ENCODE peak calls at places on chromosomes 12 and 14, in eight cellular contexts. Y is K562, F is tibial nerve, P is transverse colon, V is GM12878, Z is A549, X is SK-N-SH, T is H1. O is an unnamed sample.

GRCh38 chr12:11837318-11837934 is 188.0 kb downstream of the ETV6 start:
- DNase-seq in Y (no peak), F (no peak), P (no peak), V (no peak), Z (no peak), X (no peak), T (no peak), O (no peak)

GRCh38 chr14:104343294-104343625 is 204.9 kb downstream of the KIF26A start:
- DNase-seq in Y (no peak), F (no peak), P (no peak), V (no peak), Z (no peak), X (no peak), T (no peak), O (no peak)

GRCh38 chr14:26577711-26578110 is 20.1 kb downstream of the NOVA1 start:
- DNase-seq in Y (no peak), F (no peak), P (no peak), V (no peak), Z (no peak), X (no peak), T (no peak), O (no peak)

GRCh38 chr14:21543426-21544350 is 17.5 kb upstream of the SALL2 start:
- DNase-seq in Y (no peak), F (no peak), P (no peak), V (no peak), Z (no peak), X (no peak), T (no peak), O (no peak)

GRCh38 chr12:12606793-12607589 is 4.7 kb upstream of the CREBL2 start:
- DNase-seq in Y (no peak), F (no peak), P (no peak), V (peak), Z (no peak), X (no peak), T (no peak), O (no peak)

GRCh38 chr14:104111301-104112112 is 26.0 kb downstream of the ASPG start:
- DNase-seq in Y (no peak), F (no peak), P (peak), V (no peak), Z (no peak), X (no peak), T (no peak), O (peak)

GRCh38 chr14:21070083-21070609 is at the start of gene ARHGEF40:
- DNase-seq in Y (peak), F (peak), P (peak), V (no peak), Z (peak), X (peak), T (no peak), O (peak)

GRCh38 chr12:1929985-1930815 is 11.7 kb upstream of the CACNA2D4 start:
- DNase-seq in Y (no peak), F (no peak), P (no peak), V (no peak), Z (no peak), X (peak), T (no peak), O (peak)

GRCh38 chr12:10554228-10554970 is 48.7 kb downstream of the EIF2S3B start:
- DNase-seq in Y (no peak), F (no peak), P (no peak), V (no peak), Z (no peak), X (no peak), T (no peak), O (no peak)

GRCh38 chr12:111066744-111067437 is 146.5 kb upstream of the MYL2 start:
- DNase-seq in Y (peak), F (no peak), P (no peak), V (no peak), Z (peak), X (no peak), T (no peak), O (no peak)

GRCh38 chr12:3034067-3034750 is 43.0 kb upstream of the TSPAN9 start:
- DNase-seq in Y (peak), F (peak), P (peak), V (no peak), Z (peak), X (peak), T (peak), O (peak)

GRCh38 chr12:122099280-122099749 is 20.8 kb downstream of the MLXIP start:
- DNase-seq in Y (no peak), F (no peak), P (no peak), V (no peak), Z (no peak), X (no peak), T (no peak), O (no peak)

GRCh38 chr14:21264025-21264801 is 5.0 kb downstream of the HNRNPC start:
- DNase-seq in Y (no peak), F (no peak), P (no peak), V (peak), Z (no peak), X (no peak), T (no peak), O (no peak)

GRCh38 chr12:754871-755562 is 2.6 kb downstream of the WNK1 start:
- DNase-seq in Y (peak), F (no peak), P (no peak), V (no peak), Z (peak), X (peak), T (no peak), O (no peak)

GRCh38 chr12:4829161-4829792 is 80.4 kb upstream of the KCNA1 start:
- DNase-seq in Y (no peak), F (no peak), P (no peak), V (peak), Z (no peak), X (no peak), T (no peak), O (no peak)

DNA sequence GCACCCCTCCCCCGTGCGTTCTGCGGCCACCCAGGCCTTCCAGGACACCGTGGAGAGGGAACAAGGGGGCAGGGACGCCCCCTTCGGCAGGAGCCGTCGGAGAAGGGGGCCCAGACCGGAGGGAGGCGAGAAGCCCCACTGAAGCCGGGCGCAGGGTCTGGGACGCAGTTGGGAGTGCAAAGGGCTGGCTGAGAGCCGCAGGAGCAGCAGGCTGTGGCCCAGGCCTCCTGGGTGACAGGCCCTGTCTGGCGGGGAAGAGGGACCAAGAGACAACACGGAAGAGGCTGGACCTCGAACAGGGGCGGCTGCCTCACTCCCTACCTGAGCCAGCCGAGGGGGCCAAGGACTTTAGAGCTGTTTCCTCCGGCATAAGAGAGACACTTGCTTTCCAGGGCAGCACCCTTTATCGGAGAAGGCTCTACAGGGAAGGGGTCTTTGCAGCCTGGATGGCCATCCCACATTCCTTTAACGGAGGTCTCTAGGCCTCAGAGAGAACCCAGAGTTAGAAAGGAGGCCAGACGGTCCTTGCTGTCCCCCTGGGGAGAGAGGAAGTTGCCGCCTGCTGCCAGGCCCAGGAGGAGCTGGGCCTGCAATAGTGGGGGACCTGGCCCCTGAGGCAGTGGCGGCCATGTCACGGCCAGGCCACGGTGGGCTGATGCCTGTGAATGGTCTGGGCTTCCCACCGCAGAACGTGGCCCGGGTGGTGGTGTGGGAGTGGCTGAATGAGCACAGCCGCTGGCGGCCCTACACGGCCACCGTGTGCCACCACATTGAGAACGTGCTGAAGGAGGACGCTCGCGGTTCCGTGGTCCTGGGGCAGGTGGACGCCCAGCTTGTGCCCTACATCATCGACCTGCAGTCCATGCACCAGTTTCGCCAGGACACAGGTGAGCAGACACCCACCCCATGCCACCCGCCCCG is 1.3 kb downstream of the DTX1 start:
- DNase-seq in Y (no peak), F (no peak), P (no peak), V (no peak), Z (no peak), X (no peak), T (no peak), O (no peak)
- TF ChIP-seq EP300 in Y (no peak), F (no peak), P (no peak), V (no peak), Z (no peak), X (no peak), T (no peak), O (no peak)

DNA sequence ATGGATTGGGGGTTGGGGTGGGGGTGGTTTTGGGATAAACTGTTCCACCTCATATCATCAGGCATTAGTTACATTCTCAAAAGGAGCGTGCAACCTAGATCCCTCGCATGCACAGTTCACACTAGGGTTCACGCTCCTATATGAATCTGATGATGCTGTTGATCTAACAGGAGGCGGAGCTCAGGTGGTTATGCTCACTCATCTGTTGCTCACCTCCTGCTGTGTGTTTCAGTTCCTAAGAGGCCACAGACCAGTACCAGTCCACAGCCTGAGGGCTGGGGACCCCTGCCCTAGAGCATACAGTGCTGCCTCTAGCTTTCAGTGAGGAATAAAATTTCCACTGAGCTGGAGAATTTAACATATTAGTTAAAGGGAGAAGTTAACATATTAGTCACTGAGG is 612.6 kb upstream of the TBX3 start:
- DNase-seq in Y (no peak), F (no peak), P (no peak), V (no peak), Z (no peak), X (no peak), T (no peak), O (no peak)
- TF ChIP-seq EP300 in Y (no peak), F (no peak), P (no peak), V (no peak), Z (no peak), X (no peak), T (no peak), O (no peak)

GRCh38 chr14:75886661-75887348 is 95.0 kb downstream of the TGFB3 start:
- DNase-seq in Y (no peak), F (no peak), P (no peak), V (no peak), Z (no peak), X (no peak), T (no peak), O (no peak)
- TF ChIP-seq EP300 in Y (no peak), F (no peak), P (no peak), V (no peak), Z (no peak), X (no peak), T (no peak), O (no peak)

DNA sequence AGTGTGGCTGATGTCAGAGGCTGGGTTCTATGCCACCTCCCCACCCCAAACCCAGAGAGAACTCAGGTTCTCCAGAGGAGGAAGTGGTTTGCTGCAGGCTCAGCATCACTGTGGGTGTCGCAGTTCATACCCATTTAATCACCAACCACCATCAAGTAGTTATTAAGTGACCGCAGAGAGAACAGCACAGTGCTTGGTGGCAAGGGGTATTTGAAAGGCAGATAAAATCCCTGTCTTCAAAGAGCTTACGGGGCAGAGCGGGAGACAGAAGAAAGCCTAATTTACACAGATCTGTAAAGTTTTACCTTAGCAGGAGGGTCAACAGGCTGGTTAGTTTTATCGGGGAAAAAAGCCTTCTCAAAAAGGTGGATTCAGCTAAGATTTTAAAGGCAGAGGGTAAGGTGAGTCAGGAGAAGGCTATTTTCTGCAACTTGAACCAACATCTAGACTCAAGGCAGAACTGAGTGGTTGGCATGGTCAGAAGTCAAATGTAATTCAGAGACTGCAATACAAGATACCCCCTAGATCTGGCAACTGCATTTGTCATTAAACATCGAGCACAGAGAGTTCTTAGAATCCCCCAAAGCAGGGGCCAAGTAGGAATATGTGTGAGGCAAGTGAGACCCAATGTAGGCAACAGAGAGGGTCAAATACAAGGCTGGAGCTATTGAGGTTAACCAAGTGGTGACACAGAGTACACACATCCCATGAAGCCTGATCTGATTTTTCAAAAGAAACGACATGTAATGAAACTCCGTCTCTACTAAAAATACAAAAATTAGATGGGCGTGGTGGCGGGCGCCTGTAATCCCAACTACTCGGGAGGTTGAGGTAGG is 13.2 kb downstream of the PXN start:
- DNase-seq in Y (no peak), F (no peak), P (no peak), V (no peak), Z (no peak), X (no peak), T (no peak), O (no peak)
- TF ChIP-seq EP300 in Y (no peak), F (no peak), P (no peak), V (no peak), Z (no peak), X (no peak), T (no peak), O (no peak)

DNA sequence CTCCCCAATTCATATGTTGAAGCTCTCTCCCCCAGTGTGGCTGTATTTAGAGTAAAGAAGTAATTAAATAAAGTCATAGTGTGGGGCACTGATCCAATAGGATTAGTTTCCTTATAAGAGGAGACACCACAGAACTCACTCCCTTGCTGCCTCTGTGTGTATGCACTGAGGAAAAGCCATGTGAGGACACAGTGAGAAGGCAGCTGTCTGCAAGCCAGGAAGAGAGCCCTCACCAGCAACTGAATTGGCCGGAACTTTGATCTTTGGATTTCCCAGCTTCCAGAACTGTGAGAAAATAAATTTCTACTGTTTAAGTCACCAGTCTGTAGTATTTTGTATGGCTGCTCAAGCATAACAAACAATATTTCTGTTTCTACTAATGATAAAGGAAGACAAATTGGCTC is 368.7 kb upstream of the PRICKLE1 start:
- DNase-seq in Y (no peak), F (no peak), P (no peak), V (no peak), Z (no peak), X (no peak), T (no peak), O (no peak)
- TF ChIP-seq EP300 in Y (no peak), F (no peak), P (no peak), V (no peak), Z (no peak), X (no peak), T (no peak), O (no peak)

DNA sequence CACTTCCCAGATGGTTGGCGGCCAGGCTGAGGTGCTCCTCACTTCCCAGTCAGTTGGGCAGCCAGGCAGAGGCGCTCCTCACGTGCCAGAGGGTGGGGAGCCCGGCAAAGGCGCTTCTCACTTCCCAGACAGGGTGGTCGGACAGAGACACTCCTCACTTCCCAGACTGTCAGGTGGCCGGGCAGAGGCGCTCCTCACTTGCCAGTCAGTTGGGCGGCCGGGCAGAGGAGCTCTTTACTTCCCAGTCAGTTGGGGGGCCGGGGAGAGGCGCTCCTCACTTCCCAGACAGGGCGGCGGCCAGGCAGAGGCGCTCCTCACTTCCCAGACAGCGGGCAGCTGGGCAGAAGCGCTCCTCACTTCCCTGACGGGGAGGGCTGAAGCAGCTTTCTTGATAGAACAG is 143.0 kb upstream of the ARID2 start:
- DNase-seq in Y (no peak), F (no peak), P (peak), V (no peak), Z (no peak), X (no peak), T (no peak), O (no peak)
- TF ChIP-seq EP300 in Y (no peak), F (no peak), P (no peak), V (no peak), Z (no peak), X (no peak), T (no peak), O (no peak)

DNA sequence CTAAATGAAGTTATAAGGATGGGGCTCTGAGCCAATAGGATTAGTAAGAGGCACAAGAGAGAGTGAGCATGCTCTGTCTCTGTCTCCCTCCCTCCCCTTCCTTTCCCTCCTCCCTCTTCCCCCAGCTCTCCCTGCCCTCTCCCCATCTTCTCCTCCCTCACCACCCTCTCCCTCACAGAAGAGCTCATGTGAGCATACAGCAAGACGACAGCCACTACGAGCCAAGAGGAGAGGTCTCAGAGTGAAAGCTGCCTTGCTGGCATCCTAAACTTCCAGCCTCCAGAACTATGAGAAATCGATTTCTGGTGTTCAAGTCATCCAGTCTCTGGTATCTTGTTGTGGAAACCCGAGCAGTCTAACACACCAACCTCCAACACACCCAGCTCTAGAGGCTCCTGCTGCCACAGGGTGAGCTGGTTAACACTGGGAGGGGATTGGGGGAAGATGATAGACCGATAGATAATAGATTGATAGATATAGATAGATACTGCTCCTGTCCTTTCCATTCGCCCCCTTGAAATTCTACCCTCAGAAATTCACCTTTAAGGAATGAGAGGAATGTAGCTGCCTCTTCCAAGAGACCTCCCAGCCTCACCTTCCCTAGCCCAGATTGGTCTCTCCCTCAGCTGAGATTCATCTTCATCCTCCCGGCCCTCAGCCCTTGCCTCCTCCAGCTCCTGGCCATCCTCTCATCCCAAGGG is 25.8 kb upstream of the ACTN1 start:
- DNase-seq in Y (no peak), F (no peak), P (no peak), V (no peak), Z (no peak), X (no peak), T (no peak), O (no peak)
- TF ChIP-seq EP300 in Y (no peak), F (no peak), P (no peak), V (no peak), Z (no peak), X (no peak), T (no peak), O (no peak)

GRCh38 chr12:54587315-54587821 is 1.1 kb downstream of the PPP1R1A start:
- DNase-seq in Y (no peak), F (no peak), P (no peak), V (no peak), Z (no peak), X (no peak), T (no peak), O (peak)
- TF ChIP-seq EP300 in Y (no peak), F (no peak), P (no peak), V (no peak), Z (no peak), X (no peak), T (no peak), O (no peak)

GRCh38 chr12:47073951-47074350 is 5.5 kb upstream of the PCED1B start:
- DNase-seq in Y (no peak), F (no peak), P (no peak), V (no peak), Z (no peak), X (no peak), T (no peak), O (no peak)

GRCh38 chr12:47074757-47075156 is 4.7 kb upstream of the PCED1B start:
- DNase-seq in Y (no peak), F (no peak), P (no peak), V (no peak), Z (no peak), X (no peak), T (no peak), O (no peak)

GRCh38 chr12:47068539-47068938 is 10.9 kb upstream of the PCED1B start:
- DNase-seq in Y (no peak), F (no peak), P (no peak), V (no peak), Z (no peak), X (no peak), T (no peak), O (no peak)

GRCh38 chr12:47067778-47068431 is 11.5 kb upstream of the PCED1B start:
- DNase-seq in Y (no peak), F (no peak), P (no peak), V (no peak), Z (no peak), X (no peak), T (no peak), O (no peak)

DNA sequence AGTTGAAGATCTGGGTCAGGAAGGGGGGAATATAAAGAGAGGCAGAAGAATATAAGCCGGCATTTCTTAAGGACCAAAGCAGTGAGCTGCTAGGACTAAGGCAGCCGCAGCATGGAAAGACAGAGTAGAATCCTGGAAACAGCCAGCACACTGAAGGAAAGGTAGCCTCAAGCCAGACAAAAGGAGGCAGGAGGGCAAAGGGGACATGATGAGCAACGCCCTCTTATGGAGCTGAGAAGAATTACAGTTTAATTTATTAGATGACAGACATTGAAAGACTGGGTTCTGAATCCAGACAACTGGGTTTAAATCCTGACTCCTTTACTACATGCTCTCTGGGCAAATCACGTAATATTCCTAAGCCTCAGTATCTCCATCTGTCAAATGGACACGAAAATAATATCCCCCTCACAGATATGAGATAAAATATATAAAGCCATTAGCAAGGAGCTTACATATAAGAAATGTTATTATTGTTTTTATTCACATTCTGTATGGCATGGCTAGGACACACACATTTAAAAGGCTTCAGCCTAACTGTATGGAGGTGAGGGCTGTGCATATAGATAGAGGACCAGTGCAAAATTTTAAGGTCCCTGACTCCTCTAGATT is 8.1 kb upstream of the PCED1B start:
- DNase-seq in Y (peak), F (no peak), P (no peak), V (no peak), Z (no peak), X (no peak), T (no peak), O (no peak)
- TF ChIP-seq EP300 in Y (no peak), F (no peak), P (no peak), V (no peak), Z (no peak), X (no peak), T (no peak), O (no peak)

O was measured in stomach.